ENCODE peak calls at places on chromosomes 13 and 19, in seven cellular contexts. X is HT1080; Y is brain microvascular endothelial cell; S is Caki2; H is stimulated activated CD4-positive, alpha-beta T cell treated with anti-CD3 and anti-CD28 coated beads, Interleukin-4, amount 100 ng/mL, for 4 hours; W is pancreas; K is NCI-H2029. Q is an unnamed sample.

GRCh38 chr13:102152790-102153189 is 249.1 kb downstream of the FGF14 start:
- DNase-seq in W (no peak), H (no peak), S (no peak), Y (no peak), K (no peak), X (no peak), Q (no peak)

GRCh38 chr19:28026636-28027035 is 1186.3 kb downstream of the UQCRFS1 start:
- DNase-seq in S (peak), W (no peak), X (no peak), H (no peak), Y (no peak), K (no peak), Q (no peak)

GRCh38 chr13:52980695-52981094 is 47.9 kb upstream of the OLFM4 start:
- DNase-seq in X (peak), H (no peak), K (no peak), Y (no peak), W (no peak), S (no peak), Q (no peak)

GRCh38 chr19:12939292-12939606 is 840 bp downstream of the CALR start:
- DNase-seq in W (no peak), S (no peak), X (no peak), Y (peak), K (no peak), H (peak), Q (peak)

GRCh38 chr13:50543767-50544166 is 299.7 kb downstream of the DLEU7 start:
- DNase-seq in W (no peak), Y (peak), H (no peak), X (peak), S (no peak), K (no peak), Q (peak)

GRCh38 chr13:44306401-44307192 is 67.0 kb upstream of the SERP2 start:
- DNase-seq in X (peak), K (peak), S (peak), Y (peak), H (no peak), W (no peak), Q (peak)

GRCh38 chr19:13024126-13024957 is 29.1 kb downstream of the NFIX start:
- DNase-seq in H (no peak), S (no peak), W (no peak), X (no peak), Y (no peak), K (no peak), Q (no peak)

GRCh38 chr13:106418556-106418955 is 116.9 kb downstream of the EFNB2 start:
- DNase-seq in S (no peak), X (no peak), W (no peak), K (no peak), Y (peak), H (no peak), Q (peak)

GRCh38 chr19:45954132-45954531 is 19.5 kb downstream of the NOVA2 start:
- DNase-seq in H (no peak), X (no peak), W (no peak), Y (no peak), S (no peak), K (no peak), Q (no peak)

GRCh38 chr13:27791901-27792392 is 336 bp upstream of the GSX1 start:
- DNase-seq in H (no peak), K (no peak), X (no peak), S (no peak), W (no peak), Y (no peak), Q (no peak)

GRCh38 chr19:54191671-54192453 is 754 bp downstream of the TSEN34 start:
- DNase-seq in K (peak), Y (no peak), X (no peak), S (no peak), H (no peak), W (no peak), Q (no peak)

Q was measured in RPMI7951.